ENCODE peak calls at places on chromosomes 3 and 15, in ten cellular contexts. V, M, R, K, P, A, X, W, C and H are unnamed samples.

GRCh38 chr15:71804695-71805470 is 5.5 kb upstream of the NR2E3 start:
- DNase-seq in V (no peak), M (peak; percentile 26), R (no peak), K (no peak), P (no peak), A (no peak), X (no peak), W (no peak), C (no peak), H (no peak)

GRCh38 chr15:92391640-92392039 is 2.0 kb upstream of the ST8SIA2 start:
- DNase-seq in V (no peak), M (peak; percentile 71), R (no peak), K (no peak), P (peak; percentile 76), A (no peak), X (no peak), W (peak; percentile 50), C (peak; percentile 62), H (no peak)

GRCh38 chr3:177451940-177452484 is 254.7 kb upstream of the TBL1XR1 start:
- DNase-seq in V (no peak), M (no peak), R (no peak), K (no peak), P (no peak), A (no peak), X (no peak), W (peak; percentile 55), C (no peak), H (no peak)

GRCh38 chr3:123656691-123657090 is 71.8 kb upstream of the HACD2 start:
- DNase-seq in V (no peak), M (no peak), R (no peak), K (no peak), P (peak; percentile 57), A (no peak), X (no peak), W (no peak), C (peak; percentile 7), H (no peak)

GRCh38 chr3:78285032-78285728 is 1245.3 kb downstream of the ROBO2 start:
- DNase-seq in V (no peak), M (no peak), R (no peak), K (no peak), P (peak; percentile 30), A (no peak), X (no peak), W (no peak), C (peak; percentile 31), H (no peak)

GRCh38 chr3:56916697-56917336 is 115.1 kb upstream of the ARHGEF3 start:
- DNase-seq in V (no peak), M (no peak), R (no peak), K (no peak), P (no peak), A (no peak), X (no peak), W (no peak), C (no peak), H (no peak)

GRCh38 chr15:57537072-57537471 is 54.6 kb upstream of the MYZAP start:
- DNase-seq in V (peak; percentile 31), M (no peak), R (no peak), K (peak; percentile 39), P (peak; percentile 63), A (peak; percentile 50), X (peak; percentile 80), W (peak; percentile 69), C (peak; percentile 70), H (no peak)

GRCh38 chr3:53215816-53216215 is 40.0 kb downstream of the TKT start:
- DNase-seq in V (no peak), M (no peak), R (no peak), K (no peak), P (no peak), A (no peak), X (no peak), W (no peak), C (no peak), H (no peak)

GRCh38 chr3:117645561-117646242 is 936.1 kb downstream of the TUSC7 start:
- DNase-seq in V (no peak), M (no peak), R (no peak), K (no peak), P (no peak), A (no peak), X (no peak), W (no peak), C (no peak), H (no peak)

GRCh38 chr3:185646382-185647133 is 60.5 kb downstream of the SENP2 start:
- DNase-seq in V (no peak), M (no peak), R (no peak), K (no peak), P (peak; percentile 39), A (no peak), X (no peak), W (no peak), C (peak; percentile 34), H (no peak)

GRCh38 chr3:106341090-106341489 is 472.3 kb upstream of the CBLB start:
- DNase-seq in V (no peak), M (peak; percentile 50), R (no peak), K (no peak), P (no peak), A (no peak), X (no peak), W (no peak), C (no peak), H (no peak)

DNA sequence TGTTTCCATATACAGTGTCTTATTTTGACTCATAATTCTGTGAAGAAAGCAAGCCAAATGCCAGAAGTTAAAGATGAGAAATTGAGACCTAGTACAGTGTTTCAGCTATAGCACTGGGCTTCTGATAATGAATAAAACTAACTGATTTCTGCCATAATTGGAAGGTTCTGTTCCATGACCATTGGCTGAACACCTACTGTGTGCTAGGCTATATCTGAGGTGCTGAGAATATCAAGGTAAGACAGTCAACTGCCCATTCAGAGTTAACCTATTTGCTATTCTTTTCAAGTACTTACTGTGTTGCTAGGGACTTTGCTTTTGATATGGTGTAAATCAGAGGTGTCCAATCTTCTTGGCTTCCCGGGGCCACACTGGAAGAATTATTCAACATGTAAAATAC is 73.4 kb downstream of the LHFPL4 start:
- DNase-seq in V (no peak), M (no peak), R (no peak), K (no peak), P (no peak), A (no peak), X (no peak), W (no peak), C (no peak), H (no peak)
- H3K36me3 ChIP-seq in V (peaks cover 93% of the 10 kb centered on the region), M (peaks cover 57% of the 10 kb centered on the region), R (no peaks in the 10 kb centered on the region), K (peaks cover 13% of the 10 kb centered on the region), P (peaks cover 28% of the 10 kb centered on the region), A (no peaks in the 10 kb centered on the region), X (peaks cover 62% of the 10 kb centered on the region), W (peaks cover 64% of the 10 kb centered on the region), C (peaks cover 13% of the 10 kb centered on the region), H (peaks cover 3% of the 10 kb centered on the region)

GRCh38 chr3:172224560-172225214 is 185.3 kb downstream of the FNDC3B start:
- DNase-seq in V (no peak), M (no peak), R (no peak), K (no peak), P (no peak), A (no peak), X (no peak), W (no peak), C (no peak), H (no peak)

GRCh38 chr3:172225215-172225707 is 185.9 kb downstream of the FNDC3B start:
- DNase-seq in V (no peak), M (no peak), R (no peak), K (no peak), P (no peak), A (no peak), X (no peak), W (no peak), C (no peak), H (no peak)

GRCh38 chr3:172226831-172227230 is 187.5 kb downstream of the FNDC3B start:
- DNase-seq in V (no peak), M (no peak), R (no peak), K (no peak), P (no peak), A (no peak), X (no peak), W (no peak), C (no peak), H (no peak)

GRCh38 chr3:172229462-172229861 is 190.1 kb downstream of the FNDC3B start:
- DNase-seq in V (no peak), M (no peak), R (no peak), K (no peak), P (no peak), A (no peak), X (no peak), W (no peak), C (no peak), H (no peak)

GRCh38 chr3:172228041-172228440 is 188.7 kb downstream of the FNDC3B start:
- DNase-seq in V (no peak), M (no peak), R (no peak), K (no peak), P (peak; percentile 33), A (no peak), X (no peak), W (no peak), C (peak; percentile 34), H (no peak)
- H3K36me3 ChIP-seq in V (peaks cover 40% of the 10 kb centered on the region), M (no peaks in the 10 kb centered on the region), R (no peaks in the 10 kb centered on the region), K (peaks cover 4% of the 10 kb centered on the region), P (no peaks in the 10 kb centered on the region), A (no peaks in the 10 kb centered on the region), X (peaks cover 5% of the 10 kb centered on the region), W (peaks cover 40% of the 10 kb centered on the region), C (no peaks in the 10 kb centered on the region), H (no peaks in the 10 kb centered on the region)

GRCh38 chr15:32641517-32642059 is at the start of gene SCG5:
- DNase-seq in V (peak; percentile 48), M (no peak), R (no peak), K (no peak), P (peak; percentile 96), A (no peak), X (no peak), W (peak; percentile 45), C (peak; percentile 86), H (peak; percentile 81)

GRCh38 chr15:32642667-32643425 is 1.3 kb downstream of the SCG5 start:
- DNase-seq in V (no peak), M (no peak), R (no peak), K (no peak), P (peak; percentile 17), A (no peak), X (no peak), W (no peak), C (no peak), H (no peak)

GRCh38 chr15:32646304-32646703 is 4.8 kb downstream of the SCG5 start:
- DNase-seq in V (no peak), M (no peak), R (no peak), K (no peak), P (no peak), A (no peak), X (no peak), W (no peak), C (no peak), H (no peak)

GRCh38 chr15:32649336-32649735 is 7.8 kb downstream of the SCG5 start:
- DNase-seq in V (no peak), M (no peak), R (no peak), K (no peak), P (peak; percentile 77), A (no peak), X (no peak), W (peak; percentile 60), C (peak; percentile 56), H (no peak)

GRCh38 chr15:32643907-32644445 is 2.5 kb downstream of the SCG5 start:
- DNase-seq in V (no peak), M (no peak), R (no peak), K (no peak), P (no peak), A (no peak), X (no peak), W (peak; percentile 51), C (no peak), H (no peak)
- H3K36me3 ChIP-seq in V (peaks cover 18% of the 10 kb centered on the region), M (peaks cover 13% of the 10 kb centered on the region), R (no peaks in the 10 kb centered on the region), K (no peaks in the 10 kb centered on the region), P (no peaks in the 10 kb centered on the region), A (no peaks in the 10 kb centered on the region), X (no peaks in the 10 kb centered on the region), W (no peaks in the 10 kb centered on the region), C (peaks cover 5% of the 10 kb centered on the region), H (no peaks in the 10 kb centered on the region)

GRCh38 chr3:108555966-108556581 is 33.2 kb downstream of the CIP2A start:
- DNase-seq in V (no peak), M (no peak), R (no peak), K (no peak), P (no peak), A (no peak), X (no peak), W (no peak), C (no peak), H (no peak)
- H3K36me3 ChIP-seq in V (peaks cover 100% of the 10 kb centered on the region), M (peaks cover 76% of the 10 kb centered on the region), R (no peaks in the 10 kb centered on the region), K (no peaks in the 10 kb centered on the region), P (peaks cover 51% of the 10 kb centered on the region), A (no peaks in the 10 kb centered on the region), X (no peaks in the 10 kb centered on the region), W (no peaks in the 10 kb centered on the region), C (peaks cover 32% of the 10 kb centered on the region), H (peaks cover 9% of the 10 kb centered on the region)